ENCODE peak calls at places on chromosome 4, in six cellular contexts. One of them, this sample, is unnamed.

GRCh38 chr4:15238720-15239119 is 189.1 kb upstream of the C1QTNF7 start:
- DNase-seq in cardiac fibroblast: peak
- DNase-seq in upper lobe of right lung: no peak
- DNase-seq in mucosa of gallbladder: no peak
- DNase-seq in SJCRH30: peak
- DNase-seq in dermis microvascular lymphatic vessel endothelial cell: peak
- DNase-seq in this sample: no peak

GRCh38 chr4:165873298-165874071 is 448 bp downstream of the TLL1 start:
- DNase-seq in cardiac fibroblast: peak
- DNase-seq in mucosa of gallbladder: no peak
- DNase-seq in upper lobe of right lung: peak
- DNase-seq in dermis microvascular lymphatic vessel endothelial cell: peak
- DNase-seq in SJCRH30: peak
- DNase-seq in this sample: no peak

GRCh38 chr4:48748949-48749596 is 31.0 kb downstream of the FRYL start:
- DNase-seq in cardiac fibroblast: peak
- DNase-seq in mucosa of gallbladder: no peak
- DNase-seq in SJCRH30: no peak
- DNase-seq in dermis microvascular lymphatic vessel endothelial cell: no peak
- DNase-seq in upper lobe of right lung: no peak
- DNase-seq in this sample: no peak

GRCh38 chr4:15339732-15340131 is 88.1 kb upstream of the C1QTNF7 start:
- DNase-seq in upper lobe of right lung: no peak
- DNase-seq in cardiac fibroblast: peak
- DNase-seq in mucosa of gallbladder: no peak
- DNase-seq in dermis microvascular lymphatic vessel endothelial cell: no peak
- DNase-seq in SJCRH30: no peak
- DNase-seq in this sample: no peak

GRCh38 chr4:102551946-102552575 is 50.9 kb downstream of the NFKB1 start:
- DNase-seq in upper lobe of right lung: no peak
- DNase-seq in mucosa of gallbladder: no peak
- DNase-seq in SJCRH30: peak
- DNase-seq in cardiac fibroblast: no peak
- DNase-seq in dermis microvascular lymphatic vessel endothelial cell: no peak
- DNase-seq in this sample: no peak

GRCh38 chr4:165312506-165312905 is 15.0 kb upstream of the MSMO1 start:
- DNase-seq in mucosa of gallbladder: no peak
- DNase-seq in dermis microvascular lymphatic vessel endothelial cell: peak
- DNase-seq in upper lobe of right lung: no peak
- DNase-seq in SJCRH30: no peak
- DNase-seq in cardiac fibroblast: peak
- DNase-seq in this sample: no peak

GRCh38 chr4:72031868-72032619 is at the start of gene NPFFR2:
- DNase-seq in upper lobe of right lung: peak
- DNase-seq in SJCRH30: no peak
- DNase-seq in mucosa of gallbladder: peak
- DNase-seq in dermis microvascular lymphatic vessel endothelial cell: peak
- DNase-seq in cardiac fibroblast: peak
- DNase-seq in this sample: no peak

GRCh38 chr4:165592386-165592785 is 213.6 kb downstream of the CPE start:
- DNase-seq in upper lobe of right lung: no peak
- DNase-seq in dermis microvascular lymphatic vessel endothelial cell: no peak
- DNase-seq in mucosa of gallbladder: no peak
- DNase-seq in SJCRH30: peak
- DNase-seq in cardiac fibroblast: peak
- DNase-seq in this sample: no peak

GRCh38 chr4:57109847-57110634 is at the start of gene IGFBP7:
- DNase-seq in cardiac fibroblast: peak
- DNase-seq in upper lobe of right lung: peak
- DNase-seq in mucosa of gallbladder: no peak
- DNase-seq in dermis microvascular lymphatic vessel endothelial cell: peak
- DNase-seq in SJCRH30: no peak
- DNase-seq in this sample: peak

GRCh38 chr4:10590896-10591295 is 93.7 kb downstream of the CLNK start:
- DNase-seq in upper lobe of right lung: no peak
- DNase-seq in SJCRH30: no peak
- DNase-seq in dermis microvascular lymphatic vessel endothelial cell: no peak
- DNase-seq in mucosa of gallbladder: no peak
- DNase-seq in cardiac fibroblast: peak
- DNase-seq in this sample: no peak

GRCh38 chr4:1010522-1011021 is 854 bp upstream of the FGFRL1 start:
- DNase-seq in cardiac fibroblast: peak
- DNase-seq in upper lobe of right lung: peak
- DNase-seq in dermis microvascular lymphatic vessel endothelial cell: peak
- DNase-seq in SJCRH30: peak
- DNase-seq in mucosa of gallbladder: peak
- DNase-seq in this sample: peak

GRCh38 chr4:121256346-121256745 is 92.2 kb upstream of the TNIP3 start:
- DNase-seq in SJCRH30: no peak
- DNase-seq in upper lobe of right lung: no peak
- DNase-seq in mucosa of gallbladder: no peak
- DNase-seq in cardiac fibroblast: peak
- DNase-seq in dermis microvascular lymphatic vessel endothelial cell: peak
- DNase-seq in this sample: no peak

GRCh38 chr4:3721627-3722026 is 44.6 kb upstream of the ADRA2C start:
- DNase-seq in SJCRH30: no peak
- DNase-seq in mucosa of gallbladder: no peak
- DNase-seq in upper lobe of right lung: no peak
- DNase-seq in cardiac fibroblast: no peak
- DNase-seq in dermis microvascular lymphatic vessel endothelial cell: no peak
- DNase-seq in this sample: no peak

GRCh38 chr4:40916218-40916555 is 166.4 kb downstream of the NSUN7 start:
- DNase-seq in upper lobe of right lung: no peak
- DNase-seq in dermis microvascular lymphatic vessel endothelial cell: no peak
- DNase-seq in cardiac fibroblast: peak
- DNase-seq in SJCRH30: no peak
- DNase-seq in mucosa of gallbladder: no peak
- DNase-seq in this sample: no peak

GRCh38 chr4:142572076-142572475 is 274.0 kb downstream of the INPP4B start:
- DNase-seq in cardiac fibroblast: no peak
- DNase-seq in dermis microvascular lymphatic vessel endothelial cell: no peak
- DNase-seq in upper lobe of right lung: no peak
- DNase-seq in mucosa of gallbladder: no peak
- DNase-seq in SJCRH30: no peak
- DNase-seq in this sample: no peak

GRCh38 chr4:8645753-8646124 is 53.2 kb downstream of the CPZ start:
- DNase-seq in upper lobe of right lung: peak
- DNase-seq in cardiac fibroblast: no peak
- DNase-seq in mucosa of gallbladder: no peak
- DNase-seq in dermis microvascular lymphatic vessel endothelial cell: no peak
- DNase-seq in SJCRH30: no peak
- DNase-seq in this sample: no peak

GRCh38 chr4:118281611-118282442 is 71.0 kb downstream of the PRSS12 start:
- DNase-seq in mucosa of gallbladder: no peak
- DNase-seq in upper lobe of right lung: no peak
- DNase-seq in cardiac fibroblast: peak
- DNase-seq in dermis microvascular lymphatic vessel endothelial cell: peak
- DNase-seq in SJCRH30: peak
- DNase-seq in this sample: no peak

GRCh38 chr4:182904271-182904761 is 12.9 kb downstream of the DCTD start:
- DNase-seq in cardiac fibroblast: no peak
- DNase-seq in upper lobe of right lung: no peak
- DNase-seq in SJCRH30: no peak
- DNase-seq in mucosa of gallbladder: no peak
- DNase-seq in dermis microvascular lymphatic vessel endothelial cell: no peak
- DNase-seq in this sample: no peak

GRCh38 chr4:177596035-177596434 is 153.8 kb upstream of the AGA start:
- DNase-seq in dermis microvascular lymphatic vessel endothelial cell: peak
- DNase-seq in cardiac fibroblast: peak
- DNase-seq in SJCRH30: peak
- DNase-seq in upper lobe of right lung: no peak
- DNase-seq in mucosa of gallbladder: peak
- DNase-seq in this sample: no peak

GRCh38 chr4:110049951-110050925 is 137.6 kb downstream of the EGF start:
- DNase-seq in SJCRH30: peak
- DNase-seq in upper lobe of right lung: no peak
- DNase-seq in dermis microvascular lymphatic vessel endothelial cell: peak
- DNase-seq in cardiac fibroblast: peak
- DNase-seq in mucosa of gallbladder: peak
- DNase-seq in this sample: peak

GRCh38 chr4:173415092-173415491 is 16.2 kb upstream of the SCRG1 start:
- DNase-seq in SJCRH30: peak
- DNase-seq in upper lobe of right lung: no peak
- DNase-seq in cardiac fibroblast: peak
- DNase-seq in dermis microvascular lymphatic vessel endothelial cell: no peak
- DNase-seq in mucosa of gallbladder: no peak
- DNase-seq in this sample: no peak

GRCh38 chr4:34733185-34733916 is 1511.0 kb downstream of the ARAP2 start:
- DNase-seq in SJCRH30: peak
- DNase-seq in mucosa of gallbladder: peak
- DNase-seq in cardiac fibroblast: no peak
- DNase-seq in dermis microvascular lymphatic vessel endothelial cell: no peak
- DNase-seq in upper lobe of right lung: no peak
- DNase-seq in this sample: no peak

GRCh38 chr4:140252742-140253555 is 99.0 kb upstream of the MAML3 start:
- DNase-seq in upper lobe of right lung: peak
- DNase-seq in mucosa of gallbladder: peak
- DNase-seq in dermis microvascular lymphatic vessel endothelial cell: peak
- DNase-seq in cardiac fibroblast: peak
- DNase-seq in SJCRH30: peak
- DNase-seq in this sample: peak

GRCh38 chr4:169205146-169205806 is 65.5 kb downstream of the SH3RF1 start:
- DNase-seq in mucosa of gallbladder: no peak
- DNase-seq in cardiac fibroblast: no peak
- DNase-seq in dermis microvascular lymphatic vessel endothelial cell: no peak
- DNase-seq in upper lobe of right lung: no peak
- DNase-seq in SJCRH30: no peak
- DNase-seq in this sample: no peak

GRCh38 chr4:10762541-10762940 is 78.0 kb upstream of the CLNK start:
- DNase-seq in SJCRH30: peak
- DNase-seq in cardiac fibroblast: peak
- DNase-seq in dermis microvascular lymphatic vessel endothelial cell: no peak
- DNase-seq in mucosa of gallbladder: no peak
- DNase-seq in upper lobe of right lung: no peak
- DNase-seq in this sample: no peak

GRCh38 chr4:24965627-24966026 is 52.8 kb upstream of the CCDC149 start:
- DNase-seq in SJCRH30: no peak
- DNase-seq in mucosa of gallbladder: no peak
- DNase-seq in cardiac fibroblast: no peak
- DNase-seq in upper lobe of right lung: no peak
- DNase-seq in dermis microvascular lymphatic vessel endothelial cell: no peak
- DNase-seq in this sample: no peak

GRCh38 chr4:42605264-42605663 is 51.6 kb downstream of the ATP8A1 start:
- DNase-seq in SJCRH30: no peak
- DNase-seq in mucosa of gallbladder: no peak
- DNase-seq in upper lobe of right lung: no peak
- DNase-seq in dermis microvascular lymphatic vessel endothelial cell: no peak
- DNase-seq in cardiac fibroblast: no peak
- DNase-seq in this sample: no peak

GRCh38 chr4:57462843-57463242 is 352.7 kb upstream of the IGFBP7 start:
- DNase-seq in upper lobe of right lung: no peak
- DNase-seq in cardiac fibroblast: no peak
- DNase-seq in dermis microvascular lymphatic vessel endothelial cell: no peak
- DNase-seq in SJCRH30: no peak
- DNase-seq in mucosa of gallbladder: peak
- DNase-seq in this sample: peak